ENCODE peak calls at places on chromosome 11, in six cellular contexts. N is mammary epithelial cell, W is AG04450, E is cardiac muscle cell, U is adrenal gland, L is HFF-Myc. D is an unnamed sample.
A peak's percentile ranks its signal among the peaks of the same experiment; 100 is the strongest.

GRCh38 chr11:128893578-128894295 is 2.6 kb downstream of the KCNJ5 start:
- DNase-seq in W (no peak), N (no peak), E (no peak), L (no peak), U (peak; percentile 73), D (no peak)

GRCh38 chr11:118658372-118659313 is 20.8 kb downstream of the TREH start:
- DNase-seq in W (no peak), N (no peak), E (peak; percentile 26), L (no peak), U (no peak), D (peak; percentile 36)

GRCh38 chr11:78109011-78109685 is 29.5 kb upstream of the NDUFC2 start:
- DNase-seq in U (no peak), N (no peak), W (no peak), E (no peak), L (no peak), D (no peak)

GRCh38 chr11:57103899-57104605 is 77.7 kb upstream of the LRRC55 start:
- DNase-seq in W (no peak), L (no peak), E (no peak), N (no peak), U (no peak), D (no peak)

GRCh38 chr11:121909571-121909970 is 206.4 kb downstream of the BLID start:
- DNase-seq in U (no peak), L (no peak), N (no peak), E (no peak), W (no peak), D (no peak)

GRCh38 chr11:1751999-1752906 is 1.9 kb upstream of the IFITM10 start:
- DNase-seq in E (no peak), L (no peak), U (peak; percentile 57), N (no peak), W (no peak), D (no peak)

GRCh38 chr11:4187055-4187988 is 92.7 kb downstream of the RRM1 start:
- DNase-seq in W (peak; percentile 49), U (peak; percentile 84), L (peak; percentile 27), N (peak; percentile 63), E (peak; percentile 96), D (peak; percentile 87)

GRCh38 chr11:27660171-27660570 is 40.1 kb downstream of the BDNF start:
- DNase-seq in W (no peak), E (no peak), U (no peak), L (no peak), N (no peak), D (no peak)

GRCh38 chr11:291281-292210 is 2.6 kb downstream of the PGGHG start:
- DNase-seq in N (no peak), L (no peak), W (no peak), E (no peak), U (no peak), D (no peak)

GRCh38 chr11:95559899-95560298 is 229.7 kb downstream of the FAM76B start:
- DNase-seq in E (no peak), W (no peak), U (no peak), L (no peak), N (no peak), D (no peak)

GRCh38 chr11:27839226-27839913 is 139.1 kb upstream of the BDNF start:
- DNase-seq in N (no peak), U (no peak), E (peak; percentile 56), L (peak; percentile 16), W (no peak), D (no peak)

GRCh38 chr11:72305077-72305476 is 61.1 kb upstream of the PHOX2A start:
- DNase-seq in U (no peak), N (no peak), E (no peak), L (no peak), W (no peak), D (no peak)

GRCh38 chr11:70483940-70484339 is 85.6 kb downstream of the CTTN start:
- DNase-seq in U (no peak), W (no peak), L (no peak), E (no peak), N (no peak), D (no peak)

GRCh38 chr11:133835258-133836075 is 9.8 kb downstream of the SPATA19 start:
- DNase-seq in U (peak; percentile 49), N (peak; percentile 59), L (peak; percentile 7), E (peak; percentile 69), W (no peak), D (peak; percentile 71)

GRCh38 chr11:1486054-1486825 is at the start of gene MOB2:
- DNase-seq in U (peak; percentile 54), E (peak; percentile 20), L (no peak), N (no peak), W (no peak), D (no peak)

GRCh38 chr11:40170076-40170475 is 1289.4 kb downstream of the LRRC4C start:
- DNase-seq in N (no peak), U (no peak), E (no peak), L (no peak), W (no peak), D (no peak)

GRCh38 chr11:118437046-118437735 is 899 bp downstream of the KMT2A start:
- DNase-seq in E (peak; percentile 31), U (peak; percentile 56), L (no peak), N (peak; percentile 59), W (no peak), D (peak; percentile 60)

GRCh38 chr11:86919557-86920210 is 35.5 kb downstream of the FZD4 start:
- DNase-seq in L (peak; percentile 69), W (peak; percentile 59), N (peak; percentile 48), E (peak; percentile 89), U (no peak), D (peak; percentile 66)

GRCh38 chr11:110470716-110471115 is 41.0 kb downstream of the FDX1 start:
- DNase-seq in W (no peak), E (no peak), N (no peak), U (no peak), L (no peak), D (no peak)

GRCh38 chr11:64226507-64227051 is 505 bp downstream of the NUDT22 start:
- DNase-seq in U (peak; percentile 71), E (no peak), L (no peak), N (peak; percentile 31), W (no peak), D (no peak)

GRCh38 chr11:128802358-128802981 is 64.6 kb downstream of the KCNJ1 start:
- DNase-seq in U (no peak), E (peak; percentile 58), L (no peak), W (no peak), N (peak; percentile 26), D (peak; percentile 64)

GRCh38 chr11:126949066-126949945 is 51.3 kb downstream of the KIRREL3 start:
- DNase-seq in N (no peak), E (no peak), L (no peak), U (no peak), W (peak; percentile 69), D (no peak)

GRCh38 chr11:123111465-123111864 is 49.5 kb upstream of the HSPA8 start:
- DNase-seq in N (peak; percentile 64), W (no peak), L (no peak), U (no peak), E (peak; percentile 62), D (peak; percentile 48)

GRCh38 chr11:93783362-93783761 is 720 bp upstream of the MED17 start:
- DNase-seq in E (no peak), W (no peak), U (no peak), L (no peak), N (no peak), D (no peak)

GRCh38 chr11:111926505-111927391 is 8.0 kb downstream of the C11orf52 start:
- DNase-seq in N (peak; percentile 94), E (peak; percentile 99), L (peak; percentile 82), U (peak; percentile 97), W (peak; percentile 95), D (peak; percentile 97)

GRCh38 chr11:14105446-14105845 is 142.9 kb downstream of the SPON1 start:
- DNase-seq in N (no peak), W (no peak), E (no peak), L (no peak), U (no peak), D (no peak)

GRCh38 chr11:119592642-119593041 is 136.4 kb downstream of the NECTIN1 start:
- DNase-seq in U (no peak), W (no peak), L (no peak), N (no peak), E (peak; percentile 34), D (no peak)

GRCh38 chr11:75563978-75564552 is 2.0 kb downstream of the SERPINH1 start:
- DNase-seq in U (peak; percentile 81), E (peak; percentile 91), N (peak; percentile 80), L (peak; percentile 58), W (peak; percentile 74), D (peak; percentile 52)

GRCh38 chr11:12556788-12557384 is 117.3 kb upstream of the TEAD1 start:
- DNase-seq in U (peak; percentile 81), L (peak; percentile 97), W (peak; percentile 90), N (no peak), E (peak; percentile 98), D (no peak)

GRCh38 chr11:130448416-130449068 is at the start of gene ADAMTS15:
- DNase-seq in E (peak; percentile 95), N (peak; percentile 85), U (peak; percentile 77), L (no peak), W (no peak), D (peak; percentile 88)

GRCh38 chr11:31687256-31687655 is 123.9 kb downstream of the PAX6 start:
- DNase-seq in W (no peak), N (peak; percentile 14), E (peak; percentile 45), U (no peak), L (no peak), D (no peak)

GRCh38 chr11:130452941-130453340 is 4.5 kb downstream of the ADAMTS15 start:
- DNase-seq in L (no peak), W (no peak), U (no peak), E (no peak), N (no peak), D (no peak)

GRCh38 chr11:75697906-75698563 is 19.6 kb upstream of the MOGAT2 start:
- DNase-seq in U (no peak), E (no peak), W (no peak), L (no peak), N (peak; percentile 74), D (no peak)

GRCh38 chr11:71251761-71252433 is 480 bp downstream of the SHANK2 start:
- DNase-seq in U (no peak), W (no peak), N (no peak), L (no peak), E (peak; percentile 13), D (peak; percentile 68)

D was measured in HEK293T.